ENCODE peak calls at places on chromosomes 6 and 20, in seven cellular contexts. B is IMR-90, L is endothelial cell of umbilical vein, T is uterus, R is A549, K is GM12892, J is breast epithelium. Z is an unnamed sample.

GRCh38 chr6:24477070-24477469 is 12.3 kb downstream of the GPLD1 start:
- DNase-seq in L (no peak), B (no peak), K (no peak), J (no peak), T (no peak), R (no peak), Z (no peak)

GRCh38 chr6:41298785-41299498 is 12.5 kb upstream of the TREM1 start:
- DNase-seq in R (no peak), T (no peak), J (no peak), L (no peak), B (no peak), K (no peak), Z (no peak)

GRCh38 chr20:57240850-57241429 is 25.5 kb downstream of the BMP7 start:
- DNase-seq in R (no peak), K (no peak), J (no peak), L (no peak), T (no peak), B (no peak), Z (no peak)

GRCh38 chr20:60446273-60447111 is 488.3 kb downstream of the CDH26 start:
- DNase-seq in L (no peak), K (no peak), B (no peak), J (no peak), T (no peak), R (no peak), Z (no peak)

GRCh38 chr6:149028767-149029405 is 282.1 kb downstream of the UST start:
- DNase-seq in T (peak), B (peak), J (no peak), L (peak), K (no peak), R (peak), Z (peak)

GRCh38 chr6:29705389-29706231 is 17.6 kb upstream of the HLA-F start:
- DNase-seq in B (peak), T (no peak), J (no peak), L (peak), R (peak), K (no peak), Z (no peak)

GRCh38 chr6:156783958-156784357 is 6.8 kb downstream of the ARID1B start:
- DNase-seq in L (no peak), T (no peak), J (no peak), R (no peak), K (no peak), B (no peak), Z (no peak)

GRCh38 chr6:6915219-6915618 is 192.5 kb upstream of the RREB1 start:
- DNase-seq in J (no peak), R (peak), L (no peak), K (no peak), B (no peak), T (no peak), Z (no peak)

GRCh38 chr6:26194774-26195375 is 107.6 kb downstream of the HFE start:
- DNase-seq in K (no peak), B (peak), R (no peak), J (no peak), L (peak), T (no peak), Z (no peak)

GRCh38 chr6:26193467-26194328 is 106.5 kb downstream of the HFE start:
- DNase-seq in R (no peak), K (no peak), J (no peak), T (no peak), L (no peak), B (no peak), Z (no peak)

GRCh38 chr6:26195924-26196845 is 109.0 kb downstream of the HFE start:
- DNase-seq in T (no peak), B (peak), L (peak), K (no peak), R (no peak), J (no peak), Z (no peak)

GRCh38 chr6:26195376-26195923 is 108.2 kb downstream of the HFE start:
- DNase-seq in K (no peak), J (peak), R (peak), B (peak), T (peak), L (peak), Z (peak)

DNA sequence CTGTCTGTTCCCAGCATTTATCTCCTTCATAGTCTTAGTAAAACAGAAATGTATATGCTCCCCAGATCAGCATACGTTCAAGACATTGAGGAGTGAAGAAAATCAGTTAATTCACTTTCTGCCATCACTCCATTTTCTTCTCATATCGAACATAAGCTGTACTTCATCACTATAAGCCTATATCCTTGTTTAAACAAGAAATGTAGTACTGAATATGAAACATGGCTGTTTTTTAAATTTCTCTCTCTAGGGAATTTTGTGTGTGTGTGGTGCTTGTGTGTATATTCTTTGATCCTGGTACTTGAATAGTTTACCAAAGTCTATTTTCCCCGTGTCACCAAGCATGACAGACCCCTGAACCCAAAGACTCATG is 107.1 kb downstream of the HFE start:
- DNase-seq in K (no peak), L (no peak), T (no peak), R (no peak), J (no peak), B (no peak), Z (no peak)
- TF ChIP-seq POLR2A in K (no peak), L (no peak), T (no peak), R (no peak), J (no peak), B (no peak), Z (no peak)

DNA sequence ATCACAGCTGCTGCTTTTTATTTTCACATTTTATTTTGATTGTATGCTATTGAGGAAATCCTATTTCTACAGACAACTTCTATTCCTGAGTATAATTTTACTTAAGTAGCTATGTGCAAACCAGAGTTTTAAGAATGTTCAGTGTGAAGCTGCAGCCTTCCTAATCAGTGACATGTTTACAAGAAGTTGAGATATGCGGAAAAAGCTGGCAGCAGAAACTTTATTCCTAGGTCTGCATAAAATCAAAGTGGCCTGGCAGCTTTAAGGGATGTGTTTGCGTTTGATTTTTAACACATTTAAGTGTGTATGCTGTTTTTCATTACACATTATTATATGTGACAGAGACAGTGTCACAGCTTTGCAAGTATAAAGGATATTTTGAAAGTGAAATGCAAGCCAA is 26.3 kb downstream of the MAPK14 start:
- DNase-seq in B (no peak), L (no peak), R (no peak), T (no peak), J (no peak), K (no peak), Z (no peak)
- TF ChIP-seq POLR2A in B (no peak), L (no peak), R (no peak), T (no peak), J (no peak), K (no peak), Z (no peak)

GRCh38 chr20:1489764-1490436 is 1.3 kb downstream of the SIRPB2 start:
- DNase-seq in K (no peak), L (peak), B (no peak), T (no peak), R (no peak), J (no peak), Z (peak)

GRCh38 chr20:1490643-1491042 is 577 bp downstream of the SIRPB2 start:
- DNase-seq in L (no peak), R (no peak), J (no peak), B (no peak), K (no peak), T (no peak), Z (no peak)

GRCh38 chr20:1491891-1492642 is 847 bp upstream of the SIRPB2 start:
- DNase-seq in L (peak), B (no peak), R (no peak), J (no peak), K (no peak), T (no peak), Z (no peak)

GRCh38 chr20:1489328-1489727 is 1.9 kb downstream of the SIRPB2 start:
- DNase-seq in T (no peak), R (no peak), K (no peak), J (no peak), L (no peak), B (no peak), Z (no peak)

GRCh38 chr20:1491281-1491840 is at the start of gene SIRPB2:
- DNase-seq in K (no peak), J (no peak), B (no peak), L (peak), R (no peak), T (no peak), Z (no peak)
- TF ChIP-seq POLR2A in K (no peak), J (no peak), B (no peak), L (peak), R (no peak), T (no peak), Z (no peak)

DNA sequence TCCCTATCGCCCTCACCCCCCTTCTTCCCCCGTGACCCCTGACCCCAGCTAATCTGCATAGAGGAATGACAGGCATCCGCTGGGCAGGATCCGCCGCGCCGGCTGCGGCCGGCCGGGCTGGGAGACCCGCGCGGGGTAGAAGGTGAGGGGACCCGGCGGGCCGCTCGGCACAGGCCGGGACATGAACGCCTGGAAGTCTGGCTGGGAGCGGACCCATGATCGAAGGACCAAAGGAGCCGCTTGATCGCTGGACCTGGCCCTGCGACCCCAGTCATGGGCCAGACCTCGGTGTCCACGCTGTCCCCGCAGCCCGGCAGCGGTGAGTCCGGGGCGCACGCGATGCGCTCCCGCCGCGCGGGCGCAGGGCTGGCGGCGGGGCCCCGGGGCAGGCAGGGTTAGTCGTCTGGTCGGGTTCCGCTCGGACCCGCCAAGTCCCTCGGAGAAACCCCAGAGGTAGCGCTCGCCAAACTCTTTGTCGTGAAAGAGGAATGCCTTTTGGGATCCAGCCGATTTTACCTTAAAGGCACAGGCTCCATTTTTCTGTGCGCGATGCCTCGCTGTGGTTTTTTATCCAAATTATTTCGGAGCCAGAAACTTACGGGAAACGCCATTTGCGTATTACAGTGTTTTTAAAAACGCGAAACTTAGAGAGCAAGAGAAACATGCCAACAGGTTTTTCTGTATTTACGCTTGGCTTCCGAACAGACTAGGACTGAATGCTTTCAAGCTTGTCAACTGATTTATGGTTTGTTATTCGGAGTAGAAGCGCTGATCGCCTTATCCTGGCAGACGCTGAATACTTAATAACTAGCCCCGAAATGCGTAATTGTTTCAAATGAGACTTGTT is at the start of gene PHACTR2:
- DNase-seq in B (peak), J (peak), L (peak), K (peak), R (peak), T (peak), Z (peak)
- TF ChIP-seq POLR2A in B (no peak), J (no peak), L (peak), K (no peak), R (no peak), T (peak), Z (no peak)

DNA sequence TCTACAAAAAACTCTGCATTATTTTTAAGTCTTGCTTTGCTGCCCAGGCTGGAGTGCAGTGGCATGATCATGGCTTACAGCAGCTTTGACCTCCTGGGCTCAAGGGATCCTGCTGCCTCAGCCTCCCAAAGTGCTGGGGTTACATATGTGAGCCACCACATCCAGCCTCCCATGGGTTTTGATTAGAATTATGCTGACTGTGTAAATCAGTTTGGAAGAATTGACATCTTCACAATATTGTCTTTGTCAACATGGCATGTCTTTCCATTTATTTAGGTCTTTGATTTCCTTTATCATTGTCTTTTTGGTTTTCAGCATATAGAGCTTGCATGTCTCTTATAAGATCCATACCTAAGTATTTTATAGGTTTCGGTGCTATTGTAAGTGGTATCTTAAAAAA is 13.2 kb upstream of the APCDD1L start:
- DNase-seq in K (no peak), B (no peak), L (no peak), J (no peak), T (no peak), R (no peak), Z (no peak)
- TF ChIP-seq POLR2A in K (no peak), B (no peak), L (no peak), J (no peak), T (no peak), R (no peak), Z (no peak)

Z was measured in lower leg skin.